ENCODE peak calls at places on chromosome 5, in nine cellular contexts. R is immature natural killer cell; I is right cardiac atrium; Q is heart right ventricle; P is activated effector memory CD4-positive, alpha-beta T cell treated with anti-CD3 and anti-CD28 coated beads, Interleukin-2, amount 50 U/mL, for 16 hours; A is nephron progenitor cell; F is D341Med; K is smooth muscle cell of the brain vasculature; L is NCI-H2029. C is an unnamed sample.

GRCh38 chr5:170332058-170332457 is 34.5 kb upstream of the LCP2 start:
- DNase-seq in F (no peak), I (no peak), R (no peak), P (no peak), L (no peak), Q (no peak), A (no peak), K (no peak), C (no peak)

GRCh38 chr5:56668996-56669395 is 146.4 kb upstream of the MAP3K1 start:
- DNase-seq in I (no peak), Q (no peak), L (peak; percentile 38), F (no peak), A (no peak), K (no peak), R (no peak), P (no peak), C (no peak)

GRCh38 chr5:169970911-169971436 is 9.3 kb downstream of the INSYN2B start:
- DNase-seq in K (peak; percentile 40), F (no peak), P (no peak), L (no peak), A (no peak), Q (peak; percentile 20), I (peak; percentile 76), R (no peak), C (peak; percentile 49)

GRCh38 chr5:14706615-14707021 is 42.1 kb downstream of the OTULIN start:
- DNase-seq in P (peak; percentile 75), L (no peak), R (peak; percentile 57), K (no peak), A (no peak), I (no peak), Q (no peak), F (no peak), C (no peak)

GRCh38 chr5:66720776-66721175 is 124.6 kb downstream of the MAST4 start:
- DNase-seq in Q (no peak), A (no peak), F (no peak), I (no peak), R (no peak), P (no peak), K (no peak), L (peak; percentile 13), C (no peak)

GRCh38 chr5:8829322-8830029 is 716.4 kb downstream of the SEMA5A start:
- DNase-seq in I (no peak), K (peak; percentile 82), F (no peak), R (no peak), Q (no peak), L (no peak), A (no peak), P (no peak), C (peak; percentile 97)

GRCh38 chr5:158277276-158277675 is 418.3 kb upstream of the CLINT1 start:
- DNase-seq in F (no peak), R (no peak), L (no peak), K (no peak), Q (no peak), I (no peak), P (no peak), A (no peak), C (no peak)

GRCh38 chr5:120465281-120465961 is 1.3 kb downstream of the PRR16 start:
- DNase-seq in P (peak; percentile 55), A (peak; percentile 74), L (no peak), Q (peak; percentile 55), F (peak; percentile 34), I (peak; percentile 74), K (no peak), R (no peak), C (peak; percentile 35)

GRCh38 chr5:139647406-139648204 is 544 bp upstream of the CXXC5 start:
- DNase-seq in K (no peak), I (peak; percentile 37), A (peak; percentile 9), P (no peak), Q (no peak), R (no peak), F (no peak), L (no peak), C (no peak)

GRCh38 chr5:52956915-52957747 is 32.0 kb upstream of the ITGA2 start:
- DNase-seq in I (no peak), F (no peak), L (no peak), P (no peak), K (no peak), Q (no peak), A (no peak), R (no peak), C (no peak)

GRCh38 chr5:179262126-179262920 is 82.9 kb downstream of the ADAMTS2 start:
- DNase-seq in Q (no peak), P (peak; percentile 55), R (no peak), F (no peak), A (no peak), I (peak; percentile 13), L (no peak), K (no peak), C (no peak)

GRCh38 chr5:40991168-40991980 is 79.8 kb downstream of the MROH2B start:
- DNase-seq in R (no peak), A (no peak), I (peak; percentile 71), Q (no peak), P (no peak), L (no peak), K (peak; percentile 92), F (no peak), C (no peak)

GRCh38 chr5:33068786-33069185 is 357.7 kb downstream of the NPR3 start:
- DNase-seq in R (no peak), A (no peak), P (no peak), L (no peak), I (no peak), K (no peak), F (no peak), Q (no peak), C (no peak)

GRCh38 chr5:160432188-160432587 is 10.5 kb downstream of the PTTG1 start:
- DNase-seq in F (no peak), P (no peak), L (no peak), Q (no peak), A (no peak), I (no peak), R (no peak), K (no peak), C (no peak)

GRCh38 chr5:52674815-52675545 is 112.7 kb upstream of the ITGA1 start:
- DNase-seq in A (no peak), Q (no peak), F (no peak), L (no peak), I (no peak), P (no peak), R (no peak), K (peak; percentile 49), C (peak; percentile 79)

C was measured in H4.